ENCODE peak calls at places on chromosomes 12 and 14, in eight cellular contexts. V is ovary, Q is A549, C is body of pancreas, A is GM23338, D is psoas muscle, P is A673, F is PC-3. B is an unnamed sample.

GRCh38 chr12:20077618-20078017 is 290.7 kb upstream of the PDE3A start:
- DNase-seq in V (no peak), P (no peak), Q (no peak), F (no peak), C (no peak), A (peak; percentile 3), D (no peak), B (no peak)

GRCh38 chr12:79766705-79767464 is 76.1 kb upstream of the PAWR start:
- DNase-seq in P (no peak), C (no peak), A (no peak), Q (no peak), V (no peak), D (no peak), F (no peak), B (no peak)

GRCh38 chr14:35046048-35046750 is at the start of gene FAM177A1:
- DNase-seq in D (peak; percentile 99), F (peak; percentile 96), C (peak; percentile 100), Q (peak; percentile 96), P (peak; percentile 97), V (peak; percentile 97), A (peak; percentile 99), B (peak; percentile 99)

GRCh38 chr12:22993639-22994038 is 368.7 kb downstream of the ETNK1 start:
- DNase-seq in P (no peak), D (no peak), A (no peak), F (no peak), Q (no peak), C (no peak), V (no peak), B (no peak)

GRCh38 chr14:32813401-32813800 is 125.3 kb upstream of the NPAS3 start:
- DNase-seq in Q (no peak), D (no peak), P (peak; percentile 30), A (peak; percentile 68), V (no peak), C (no peak), F (no peak), B (no peak)

GRCh38 chr12:26874501-26875296 is 41.7 kb upstream of the ITPR2 start:
- DNase-seq in F (no peak), A (no peak), D (no peak), C (peak; percentile 18), V (no peak), P (no peak), Q (no peak), B (peak; percentile 30)

GRCh38 chr14:104940526-104941150 is 16.0 kb downstream of the PLD4 start:
- DNase-seq in Q (no peak), F (peak; percentile 10), A (peak; percentile 28), V (no peak), D (no peak), P (no peak), C (no peak), B (no peak)

GRCh38 chr14:90319173-90319572 is 12.6 kb downstream of the NRDE2 start:
- DNase-seq in C (no peak), D (no peak), A (no peak), Q (no peak), V (no peak), P (no peak), F (peak; percentile 45), B (no peak)

GRCh38 chr12:130768120-130768519 is 52.0 kb upstream of the RIMBP2 start:
- DNase-seq in P (no peak), C (no peak), D (no peak), Q (no peak), F (peak; percentile 62), A (no peak), V (no peak), B (no peak)

GRCh38 chr14:29681308-29681707 is 246.3 kb downstream of the PRKD1 start:
- DNase-seq in F (peak; percentile 19), D (no peak), P (no peak), V (no peak), A (no peak), C (no peak), Q (no peak), B (no peak)

GRCh38 chr12:30603129-30603528 is 92.5 kb downstream of the IPO8 start:
- DNase-seq in A (no peak), Q (no peak), C (no peak), D (no peak), F (no peak), P (no peak), V (no peak), B (no peak)

GRCh38 chr12:122022393-122023338 is 982 bp downstream of the BCL7A start:
- DNase-seq in C (peak; percentile 27), P (peak; percentile 62), Q (peak; percentile 41), D (peak; percentile 67), A (peak; percentile 22), F (peak; percentile 44), V (peak; percentile 50), B (peak; percentile 26)

GRCh38 chr12:32695787-32696186 is 16.7 kb downstream of the DNM1L start:
- DNase-seq in F (no peak), C (no peak), P (no peak), Q (no peak), A (no peak), V (no peak), D (no peak), B (no peak)

GRCh38 chr12:113021500-113021899 is 35.0 kb upstream of the DTX1 start:
- DNase-seq in C (no peak), A (no peak), P (no peak), D (no peak), F (no peak), Q (no peak), V (no peak), B (no peak)

GRCh38 chr14:25484194-25484593 is 434.2 kb upstream of the STXBP6 start:
- DNase-seq in P (no peak), V (no peak), A (no peak), Q (no peak), D (no peak), C (no peak), F (no peak), B (no peak)

GRCh38 chr12:58540480-58541299 is 379.6 kb downstream of the LRIG3 start:
- DNase-seq in A (peak; percentile 92), C (peak; percentile 76), P (peak; percentile 89), D (peak; percentile 64), F (peak; percentile 92), V (peak; percentile 78), Q (peak; percentile 24), B (peak; percentile 63)

GRCh38 chr14:65256714-65257113 is 154.4 kb upstream of the MAX start:
- DNase-seq in Q (no peak), A (no peak), C (no peak), D (no peak), V (no peak), F (no peak), P (no peak), B (no peak)

GRCh38 chr12:88153959-88154358 is 11.9 kb downstream of the TMTC3 start:
- DNase-seq in V (no peak), Q (no peak), C (no peak), A (no peak), F (peak; percentile 65), D (no peak), P (peak; percentile 41), B (no peak)
- TF ChIP-seq CTCF in V (no peak), Q (peak; percentile 73), C (peak; percentile 29), A (no peak), F (peak; percentile 50), D (peak; percentile 18), P (peak; percentile 56), B (peak; percentile 13)

DNA sequence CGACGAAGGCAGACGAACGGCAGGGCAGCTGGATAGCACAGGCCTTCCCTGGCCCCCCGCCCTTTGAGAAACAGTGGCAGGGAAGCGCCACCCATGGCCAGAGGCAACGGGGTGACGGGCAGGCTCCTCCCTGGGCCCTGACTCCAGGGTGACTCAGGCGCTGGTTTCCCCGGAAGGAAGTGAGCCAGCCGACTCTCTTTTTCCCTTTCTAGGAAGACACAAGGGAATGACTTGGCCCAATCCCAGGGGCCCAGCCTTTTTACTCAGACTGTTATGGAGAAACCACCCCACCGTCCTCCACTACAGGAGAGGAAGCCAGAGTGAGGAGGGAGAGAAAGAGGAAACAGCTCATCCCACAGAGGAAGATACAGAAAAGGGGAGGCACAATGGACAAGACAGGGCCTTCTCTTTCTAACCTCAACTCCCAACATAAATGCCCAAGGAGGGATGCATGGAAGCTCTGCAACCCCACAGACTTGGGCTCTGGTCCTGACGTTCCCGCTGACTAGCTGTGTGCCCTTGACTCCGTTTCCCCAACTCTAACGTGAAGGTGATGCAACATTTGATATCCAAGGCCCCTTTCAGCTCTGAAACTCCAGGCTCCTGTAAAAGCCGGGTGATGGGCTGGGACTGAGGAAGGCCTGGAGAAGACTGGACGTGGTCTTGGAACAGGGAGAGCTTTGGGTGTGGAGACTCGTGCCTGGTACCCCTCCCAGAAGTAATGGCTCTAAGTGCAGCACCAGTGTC is 27.9 kb downstream of the ACTN1 start:
- DNase-seq in P (peak; percentile 90), A (no peak), V (peak; percentile 80), F (peak; percentile 100), C (peak; percentile 78), D (peak; percentile 89), Q (peak; percentile 80), B (peak; percentile 93)
- H3K4me1 ChIP-seq in P (peaks cover 98% of the 10 kb centered on the region), A (peaks cover 41% of the 10 kb centered on the region), V (peaks cover 46% of the 10 kb centered on the region), F (peaks cover 45% of the 10 kb centered on the region), C (peaks cover 64% of the 10 kb centered on the region), D (peaks cover 49% of the 10 kb centered on the region), Q (peaks cover 100% of the 10 kb centered on the region), B (peaks cover 16% of the 10 kb centered on the region)

DNA sequence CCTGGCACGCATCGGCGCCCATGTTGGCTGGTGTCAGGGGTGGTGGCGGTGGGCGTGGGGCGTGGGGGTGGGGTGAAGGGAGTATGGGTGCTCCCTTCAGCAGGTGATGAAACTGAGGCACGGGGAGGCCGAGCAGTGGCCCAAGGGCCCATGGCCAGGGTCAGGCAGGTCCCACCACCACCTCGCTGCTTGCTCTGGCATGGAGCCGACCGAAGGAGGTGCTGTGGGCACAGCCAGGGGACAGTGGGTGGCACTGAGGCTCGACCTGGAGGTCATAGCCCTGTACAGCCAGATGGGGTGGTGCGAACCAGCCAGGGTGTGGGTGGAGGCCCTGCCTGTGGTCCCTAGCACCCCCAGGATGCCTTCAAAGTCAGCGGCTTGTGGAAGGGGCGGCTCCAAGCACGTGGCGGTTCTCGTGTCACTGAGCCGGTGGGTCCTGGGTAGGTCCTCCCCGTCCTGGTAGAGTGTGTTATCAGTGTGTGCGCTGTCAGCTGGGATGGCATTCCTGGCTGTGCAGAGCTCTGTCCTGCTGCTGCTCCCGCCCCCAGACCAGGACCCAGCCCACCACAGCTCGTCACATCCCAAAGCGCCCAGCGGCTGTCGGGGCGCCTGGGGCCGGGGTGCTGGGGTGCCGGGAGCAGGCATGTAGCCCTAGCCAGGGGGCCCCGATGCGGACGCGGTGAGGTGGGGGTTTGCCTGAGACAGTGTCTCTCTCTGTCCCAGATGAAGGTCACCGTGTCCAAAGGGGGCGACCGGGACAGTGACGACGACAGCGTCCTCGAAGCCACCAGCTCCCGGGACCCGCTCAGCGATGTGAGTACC is 35.3 kb downstream of the FBRSL1 start:
- DNase-seq in Q (no peak), A (no peak), D (no peak), F (no peak), V (no peak), C (no peak), P (no peak), B (no peak)
- TF ChIP-seq CTCF in Q (no peak), A (no peak), D (no peak), F (no peak), V (no peak), C (no peak), P (no peak), B (no peak)

DNA sequence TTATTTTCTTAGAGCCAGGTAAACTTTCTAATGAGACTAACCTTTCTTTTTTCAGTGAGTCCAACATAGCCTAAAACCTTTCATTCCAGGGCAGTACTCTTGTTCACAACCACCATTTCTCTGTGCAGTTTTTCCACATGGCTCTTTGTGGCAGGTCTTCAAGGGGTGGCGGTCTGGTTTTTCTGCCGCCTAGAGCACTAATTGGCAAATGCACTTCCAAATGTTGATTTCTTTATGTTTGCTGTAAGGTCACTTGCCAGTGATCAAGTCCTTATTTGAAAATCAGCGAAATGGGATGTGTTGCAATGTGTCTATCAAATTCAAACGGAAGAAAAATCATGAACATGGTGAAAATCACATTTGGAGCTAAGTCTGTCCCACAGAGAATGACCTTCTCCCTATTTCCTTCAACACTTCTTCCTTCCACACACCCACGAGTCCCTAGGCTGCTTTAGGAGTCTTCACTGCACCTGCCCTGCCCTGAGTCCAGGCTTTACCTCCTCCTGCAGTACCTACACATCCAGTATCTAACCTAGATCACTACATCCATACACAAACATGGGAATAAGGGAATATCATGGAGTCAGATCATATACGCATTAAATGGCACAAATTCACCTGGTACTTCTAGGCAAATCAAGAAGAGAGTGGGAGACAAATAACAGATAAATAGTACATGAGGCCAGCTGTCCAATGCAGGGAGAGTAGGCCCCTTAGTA is 1.9 kb downstream of the SRGAP1 start:
- DNase-seq in D (no peak), C (no peak), F (peak; percentile 40), Q (no peak), A (no peak), P (no peak), V (no peak), B (no peak)
- H3K4me1 ChIP-seq in D (no peaks in the 10 kb centered on the region), C (peaks cover 49% of the 10 kb centered on the region), F (peaks cover 27% of the 10 kb centered on the region), Q (peaks cover 53% of the 10 kb centered on the region), A (peaks cover 16% of the 10 kb centered on the region), P (peaks cover 11% of the 10 kb centered on the region), V (peaks cover 6% of the 10 kb centered on the region), B (peaks cover 38% of the 10 kb centered on the region)